ENCODE peak calls at places on chromosomes 12 and 14, in nine cellular contexts. R is esophagus squamous epithelium, Q is HCT116, P is adrenal gland, G is right lobe of liver, D is A549, B is NB4, T is stomach, C is GM12878. F is an unnamed sample.

GRCh38 chr14:104708606-104709268 is 15.3 kb upstream of the ADSS1 start:
- DNase-seq in R (no peak), Q (no peak), P (peak), G (no peak), D (peak), B (peak), T (peak), C (no peak), F (peak)

GRCh38 chr14:72097173-72097783 is 165.0 kb downstream of the RGS6 start:
- DNase-seq in R (no peak), Q (no peak), P (no peak), G (no peak), D (no peak), B (no peak), T (no peak), C (no peak), F (peak)

GRCh38 chr14:53929871-53930685 is 26.5 kb downstream of the BMP4 start:
- DNase-seq in R (no peak), Q (peak), P (peak), G (no peak), D (peak), B (peak), T (no peak), C (no peak), F (no peak)

GRCh38 chr14:38210168-38210567 is 2.5 kb downstream of the SSTR1 start:
- DNase-seq in R (no peak), Q (no peak), P (no peak), G (peak), D (no peak), B (no peak), T (peak), C (no peak), F (no peak)

GRCh38 chr12:123895477-123895876 is 77.2 kb downstream of the CCDC92 start:
- DNase-seq in R (no peak), Q (no peak), P (no peak), G (no peak), D (no peak), B (no peak), T (no peak), C (no peak), F (no peak)

GRCh38 chr14:36683083-36683724 is 21.5 kb downstream of the PAX9 start:
- DNase-seq in R (no peak), Q (no peak), P (no peak), G (no peak), D (no peak), B (no peak), T (no peak), C (no peak), F (no peak)

GRCh38 chr12:16229676-16230075 is 47.8 kb downstream of the SLC15A5 start:
- DNase-seq in R (no peak), Q (no peak), P (no peak), G (no peak), D (no peak), B (no peak), T (no peak), C (no peak), F (no peak)

GRCh38 chr12:8032242-8033152 is at the start of gene FOXJ2:
- DNase-seq in R (no peak), Q (no peak), P (peak), G (peak), D (peak), B (peak), T (peak), C (no peak), F (peak)

GRCh38 chr12:100372846-100373245 is 16.0 kb downstream of the SLC17A8 start:
- DNase-seq in R (no peak), Q (no peak), P (no peak), G (no peak), D (no peak), B (no peak), T (no peak), C (no peak), F (peak)

GRCh38 chr14:104889374-104889755 is 24.3 kb downstream of the CEP170B start:
- DNase-seq in R (no peak), Q (no peak), P (peak), G (no peak), D (no peak), B (no peak), T (no peak), C (no peak), F (peak)

GRCh38 chr12:131084341-131085011 is 130.8 kb downstream of the ADGRD1 start:
- DNase-seq in R (no peak), Q (no peak), P (peak), G (peak), D (no peak), B (no peak), T (no peak), C (no peak), F (peak)

GRCh38 chr12:77325505-77325904 is 260.1 kb upstream of the E2F7 start:
- DNase-seq in R (no peak), Q (no peak), P (no peak), G (peak), D (no peak), B (no peak), T (no peak), C (no peak), F (peak)

GRCh38 chr14:47626151-47627035 is 49.0 kb downstream of the MDGA2 start:
- DNase-seq in R (no peak), Q (no peak), P (no peak), G (peak), D (no peak), B (no peak), T (no peak), C (no peak), F (peak)

GRCh38 chr12:131095826-131096680 is 142.3 kb downstream of the ADGRD1 start:
- DNase-seq in R (no peak), Q (no peak), P (no peak), G (peak), D (no peak), B (no peak), T (no peak), C (no peak), F (peak)

GRCh38 chr12:29681996-29682534 is 101.7 kb downstream of the TMTC1 start:
- DNase-seq in R (no peak), Q (no peak), P (no peak), G (no peak), D (no peak), B (no peak), T (no peak), C (no peak), F (no peak)

GRCh38 chr14:58947816-58948440 is 240.5 kb upstream of the DAAM1 start:
- DNase-seq in R (no peak), Q (no peak), P (no peak), G (no peak), D (no peak), B (peak), T (no peak), C (no peak), F (no peak)

GRCh38 chr14:20627337-20628032 is 14.0 kb downstream of the OR6S1 start:
- DNase-seq in R (no peak), Q (no peak), P (no peak), G (no peak), D (no peak), B (no peak), T (no peak), C (no peak), F (no peak)

DNA sequence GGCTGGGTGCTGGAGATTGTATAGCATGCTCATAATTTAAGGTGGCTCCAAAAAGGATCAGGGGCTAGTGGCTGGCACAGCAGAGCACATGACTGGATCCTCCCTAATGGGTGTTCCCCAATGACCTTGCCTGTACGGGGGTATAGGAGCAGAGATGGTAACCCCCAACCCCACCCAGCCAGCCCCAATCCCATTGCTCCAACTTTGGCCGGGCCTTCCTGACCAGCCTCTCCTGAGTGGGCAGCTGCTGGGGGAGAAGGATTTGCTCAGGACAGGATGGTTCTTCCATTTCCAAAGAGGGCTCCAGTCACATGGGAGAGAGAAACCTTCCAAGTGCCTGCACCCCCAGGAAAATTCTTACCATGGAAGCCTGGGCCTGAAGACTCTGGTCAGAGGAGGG is 15.3 kb upstream of the NR4A1 start:
- DNase-seq in R (no peak), Q (no peak), P (peak), G (no peak), D (no peak), B (no peak), T (no peak), C (no peak), F (no peak)
- TF ChIP-seq POLR2A in R (no peak), Q (no peak), P (no peak), G (no peak), D (no peak), B (no peak), T (no peak), C (no peak), F (no peak)

GRCh38 chr12:56359851-56360767 is at the start of gene STAT2:
- DNase-seq in R (peak), Q (peak), P (peak), G (peak), D (peak), B (peak), T (peak), C (peak), F (peak)
- TF ChIP-seq POLR2A in R (peak), Q (peak), P (peak), G (peak), D (peak), B (peak), T (peak), C (peak), F (peak)

DNA sequence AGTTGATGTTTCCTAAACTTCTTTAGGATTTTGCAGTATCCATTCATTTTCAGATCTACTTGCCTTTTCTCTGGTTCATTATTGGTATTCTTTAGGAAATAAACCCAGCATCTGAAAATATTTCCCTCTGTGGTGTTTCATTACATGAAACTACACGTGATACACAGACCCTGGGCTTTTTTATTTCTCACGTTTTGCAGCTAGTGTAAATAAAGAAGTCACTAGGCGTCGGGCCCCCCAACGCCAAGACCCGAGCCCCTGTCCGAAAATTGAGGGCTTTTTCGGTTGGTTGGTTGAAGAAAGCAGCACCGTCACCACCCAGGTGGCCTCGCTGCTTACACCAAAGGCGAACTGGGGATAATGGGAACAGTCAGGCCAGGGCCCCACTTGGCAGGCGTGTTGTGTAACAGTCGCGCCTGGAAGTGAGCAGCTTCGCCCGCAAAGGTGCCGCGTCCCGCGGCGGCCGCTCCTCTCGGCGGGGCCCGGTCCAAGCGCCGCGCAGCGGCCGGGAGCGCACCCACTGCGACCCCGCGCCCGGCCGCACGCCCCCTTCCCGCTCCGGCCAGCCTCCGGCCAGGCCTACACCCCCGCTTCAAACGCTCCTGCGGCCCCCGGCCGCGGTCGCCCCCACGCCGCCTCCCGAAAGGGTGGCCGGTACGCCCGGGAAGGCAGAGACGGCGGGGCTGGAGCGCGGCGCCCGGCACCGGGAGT is 1.2 kb downstream of the DUSP16 start:
- DNase-seq in R (no peak), Q (no peak), P (peak), G (peak), D (no peak), B (peak), T (peak), C (no peak), F (peak)
- TF ChIP-seq POLR2A in R (no peak), Q (no peak), P (peak), G (peak), D (peak), B (no peak), T (no peak), C (peak), F (no peak)

DNA sequence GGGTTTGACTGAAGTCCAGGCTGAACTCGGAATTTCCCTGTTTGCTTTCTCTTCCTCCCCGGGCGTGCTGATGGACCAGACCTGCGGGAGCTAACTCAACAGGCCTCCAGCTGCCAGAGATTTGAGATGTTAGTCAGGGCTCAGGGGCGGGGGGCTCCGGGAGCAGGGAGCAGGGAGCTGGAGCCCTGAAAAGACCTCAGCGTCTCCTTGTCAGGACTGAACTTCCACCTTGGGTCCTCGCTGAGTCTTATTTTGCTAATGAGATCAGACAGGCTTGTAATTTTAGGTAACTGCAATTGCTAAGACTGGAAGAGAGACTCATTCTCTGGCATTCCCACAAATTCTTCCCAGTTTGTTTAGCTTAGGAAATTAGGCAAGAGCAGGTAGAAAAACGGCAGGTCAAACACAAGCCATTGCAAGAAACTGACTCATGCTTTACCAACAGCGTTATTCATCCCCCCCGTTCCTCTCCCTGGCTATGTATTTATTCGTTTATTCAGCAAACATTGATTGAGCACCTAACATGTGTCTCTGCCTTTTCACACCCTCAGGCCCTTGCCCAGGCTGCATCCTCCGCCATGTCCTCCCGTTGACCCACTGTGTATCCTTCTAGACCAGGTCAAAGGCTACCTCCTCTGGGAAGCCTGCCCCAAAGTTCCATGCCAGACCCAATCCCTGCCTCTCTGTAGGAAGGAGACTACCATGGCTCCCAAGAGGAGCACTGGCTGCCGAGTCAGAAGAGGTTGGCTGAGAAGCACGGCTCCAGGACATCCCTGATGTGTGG is 80.4 kb upstream of the DIO3 start:
- DNase-seq in R (no peak), Q (no peak), P (peak), G (peak), D (peak), B (no peak), T (peak), C (no peak), F (peak)
- TF ChIP-seq POLR2A in R (no peak), Q (no peak), P (no peak), G (no peak), D (peak), B (no peak), T (no peak), C (no peak), F (no peak)

DNA sequence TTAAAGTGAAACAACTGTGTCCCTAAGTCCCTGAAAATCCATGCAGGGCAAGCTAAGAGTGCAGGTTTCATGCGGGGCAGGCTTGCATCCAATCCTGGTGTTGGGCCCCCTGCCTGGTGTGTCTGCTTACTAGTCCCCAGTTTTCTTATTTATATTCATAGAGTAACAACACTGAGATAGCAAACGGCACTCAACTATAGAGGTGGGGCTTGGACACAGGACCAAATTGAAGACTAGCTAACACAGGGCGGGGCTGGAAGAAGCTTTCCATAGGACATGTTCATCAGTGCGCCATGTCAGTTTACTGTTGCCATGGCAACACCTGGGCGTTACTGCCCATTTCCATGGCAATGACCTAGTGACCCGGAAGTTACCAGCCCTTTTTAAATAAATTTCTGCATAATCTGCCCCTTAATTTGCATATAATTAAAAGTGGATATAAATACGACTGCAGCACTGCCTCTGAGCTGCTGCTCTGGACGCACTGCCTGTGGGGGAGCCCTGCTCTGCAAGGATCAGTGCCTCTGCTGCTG is 275.5 kb upstream of the TMEM132C start:
- DNase-seq in R (no peak), Q (no peak), P (no peak), G (no peak), D (no peak), B (no peak), T (no peak), C (no peak), F (peak)
- TF ChIP-seq POLR2A in R (no peak), Q (no peak), P (no peak), G (no peak), D (no peak), B (no peak), T (no peak), C (no peak), F (no peak)

DNA sequence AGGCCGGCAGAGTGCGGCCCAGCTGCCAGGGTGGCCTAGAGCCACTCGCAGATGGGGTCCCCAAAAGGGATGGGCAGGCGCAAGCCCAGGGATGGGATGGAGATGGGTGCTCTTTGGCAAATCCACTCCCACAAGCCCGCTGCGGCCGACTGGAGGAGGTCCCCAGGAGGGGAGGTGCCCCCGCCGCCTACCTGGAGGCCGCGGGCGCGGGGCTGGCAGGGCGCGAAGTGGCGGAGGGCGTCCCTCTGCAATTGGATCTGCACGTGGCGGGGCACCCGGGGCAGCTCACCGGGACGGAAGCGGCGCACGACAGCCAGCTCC is 730 bp downstream of the PPP1R3E start:
- DNase-seq in R (no peak), Q (no peak), P (no peak), G (no peak), D (no peak), B (no peak), T (no peak), C (no peak), F (no peak)
- TF ChIP-seq POLR2A in R (peak), Q (peak), P (peak), G (peak), D (peak), B (peak), T (peak), C (peak), F (no peak)

GRCh38 chr14:22852599-22852939 is 16.2 kb downstream of the MMP14 start:
- DNase-seq in R (no peak), Q (no peak), P (no peak), G (no peak), D (no peak), B (no peak), T (no peak), C (no peak), F (no peak)

GRCh38 chr14:22849212-22849819 is 12.9 kb downstream of the MMP14 start:
- DNase-seq in R (no peak), Q (no peak), P (peak), G (peak), D (no peak), B (no peak), T (peak), C (no peak), F (peak)

GRCh38 chr14:22848391-22849164 is 12.2 kb downstream of the MMP14 start:
- DNase-seq in R (no peak), Q (no peak), P (peak), G (peak), D (no peak), B (no peak), T (peak), C (no peak), F (peak)

GRCh38 chr14:22852940-22853767 is 16.8 kb downstream of the MMP14 start:
- DNase-seq in R (peak), Q (peak), P (peak), G (peak), D (peak), B (peak), T (peak), C (peak), F (peak)

GRCh38 chr14:22850944-22851790 is 14.8 kb downstream of the MMP14 start:
- DNase-seq in R (no peak), Q (no peak), P (peak), G (peak), D (no peak), B (peak), T (peak), C (no peak), F (peak)
- TF ChIP-seq POLR2A in R (no peak), Q (no peak), P (no peak), G (no peak), D (no peak), B (no peak), T (no peak), C (no peak), F (no peak)

GRCh38 chr12:120980800-120981368 is 2.5 kb downstream of the HNF1A start:
- DNase-seq in R (no peak), Q (no peak), P (no peak), G (peak), D (no peak), B (no peak), T (peak), C (no peak), F (no peak)
- TF ChIP-seq POLR2A in R (no peak), Q (no peak), P (no peak), G (peak), D (peak), B (no peak), T (no peak), C (no peak), F (no peak)

GRCh38 chr12:1670244-1670814 is 20.5 kb upstream of the ADIPOR2 start:
- DNase-seq in R (no peak), Q (no peak), P (no peak), G (no peak), D (no peak), B (no peak), T (peak), C (no peak), F (no peak)
- TF ChIP-seq POLR2A in R (no peak), Q (no peak), P (no peak), G (peak), D (no peak), B (no peak), T (no peak), C (no peak), F (no peak)